ENCODE peak calls at places on chromosomes 12 and 14, in five cellular contexts. One of them, this sample, is unnamed.

GRCh38 chr12:80636832-80637231 is 70.6 kb upstream of the MYF6 start:
- DNase-seq in body of pancreas: no peak
- DNase-seq in dorsolateral prefrontal cortex: no peak
- DNase-seq in lower leg skin: no peak
- DNase-seq in hippocampal formation: no peak
- DNase-seq in this sample: no peak

GRCh38 chr12:107859367-107859766 is 84.9 kb downstream of the ASCL4 start:
- DNase-seq in body of pancreas: no peak
- DNase-seq in dorsolateral prefrontal cortex: no peak
- DNase-seq in lower leg skin: no peak
- DNase-seq in hippocampal formation: no peak
- DNase-seq in this sample: no peak

GRCh38 chr14:95361373-95362179 is 41.9 kb upstream of the CLMN start:
- DNase-seq in body of pancreas: peak
- DNase-seq in dorsolateral prefrontal cortex: no peak
- DNase-seq in lower leg skin: no peak
- DNase-seq in hippocampal formation: no peak
- DNase-seq in this sample: no peak

GRCh38 chr12:123115409-123116111 is 35.3 kb downstream of the PITPNM2 start:
- DNase-seq in body of pancreas: peak
- DNase-seq in dorsolateral prefrontal cortex: no peak
- DNase-seq in lower leg skin: peak
- DNase-seq in hippocampal formation: peak
- DNase-seq in this sample: no peak

GRCh38 chr14:104403421-104404220 is 175.9 kb upstream of the C14orf180 start:
- DNase-seq in body of pancreas: no peak
- DNase-seq in dorsolateral prefrontal cortex: no peak
- DNase-seq in lower leg skin: no peak
- DNase-seq in hippocampal formation: no peak
- DNase-seq in this sample: peak

GRCh38 chr14:100677925-100678765 is 48.5 kb upstream of the DLK1 start:
- DNase-seq in body of pancreas: peak
- DNase-seq in dorsolateral prefrontal cortex: peak
- DNase-seq in lower leg skin: no peak
- DNase-seq in hippocampal formation: no peak
- DNase-seq in this sample: no peak

GRCh38 chr12:113102811-113103210 is 32.8 kb downstream of the RASAL1 start:
- DNase-seq in body of pancreas: no peak
- DNase-seq in dorsolateral prefrontal cortex: no peak
- DNase-seq in lower leg skin: no peak
- DNase-seq in hippocampal formation: no peak
- DNase-seq in this sample: no peak

GRCh38 chr12:54273981-54274380 is 5.9 kb downstream of the CBX5 start:
- DNase-seq in body of pancreas: no peak
- DNase-seq in dorsolateral prefrontal cortex: no peak
- DNase-seq in lower leg skin: no peak
- DNase-seq in hippocampal formation: no peak
- DNase-seq in this sample: no peak

GRCh38 chr14:53306267-53306721 is 153.2 kb upstream of the DDHD1 start:
- DNase-seq in body of pancreas: peak
- DNase-seq in dorsolateral prefrontal cortex: peak
- DNase-seq in lower leg skin: no peak
- DNase-seq in hippocampal formation: peak
- DNase-seq in this sample: no peak

GRCh38 chr14:101888182-101888581 is 76.2 kb upstream of the DYNC1H1 start:
- DNase-seq in body of pancreas: no peak
- DNase-seq in dorsolateral prefrontal cortex: peak
- DNase-seq in lower leg skin: no peak
- DNase-seq in hippocampal formation: no peak
- DNase-seq in this sample: no peak

GRCh38 chr14:88791629-88792571 is 853 bp downstream of the EML5 start:
- DNase-seq in body of pancreas: peak
- DNase-seq in dorsolateral prefrontal cortex: peak
- DNase-seq in lower leg skin: no peak
- DNase-seq in hippocampal formation: no peak
- DNase-seq in this sample: no peak

GRCh38 chr14:68813318-68813838 is 20.5 kb upstream of the ZFP36L1 start:
- DNase-seq in body of pancreas: no peak
- DNase-seq in dorsolateral prefrontal cortex: no peak
- DNase-seq in lower leg skin: no peak
- DNase-seq in hippocampal formation: no peak
- DNase-seq in this sample: peak

GRCh38 chr14:70394674-70395073 is 22.2 kb downstream of the SYNJ2BP start:
- DNase-seq in body of pancreas: no peak
- DNase-seq in dorsolateral prefrontal cortex: no peak
- DNase-seq in lower leg skin: no peak
- DNase-seq in hippocampal formation: no peak
- DNase-seq in this sample: no peak

GRCh38 chr14:58488550-58488949 is 61.0 kb downstream of the KIAA0586 start:
- DNase-seq in body of pancreas: no peak
- DNase-seq in dorsolateral prefrontal cortex: no peak
- DNase-seq in lower leg skin: no peak
- DNase-seq in hippocampal formation: no peak
- DNase-seq in this sample: no peak

GRCh38 chr12:88993655-88994054 is 358.6 kb downstream of the DUSP6 start:
- DNase-seq in body of pancreas: no peak
- DNase-seq in dorsolateral prefrontal cortex: no peak
- DNase-seq in lower leg skin: no peak
- DNase-seq in hippocampal formation: peak
- DNase-seq in this sample: no peak

GRCh38 chr14:85529803-85530574 is at the start of gene FLRT2:
- DNase-seq in body of pancreas: peak
- DNase-seq in dorsolateral prefrontal cortex: peak
- DNase-seq in lower leg skin: peak
- DNase-seq in hippocampal formation: peak
- DNase-seq in this sample: peak

GRCh38 chr14:37196604-37197420 is 925 bp upstream of the MIPOL1 start:
- DNase-seq in body of pancreas: no peak
- DNase-seq in dorsolateral prefrontal cortex: no peak
- DNase-seq in lower leg skin: no peak
- DNase-seq in hippocampal formation: no peak
- DNase-seq in this sample: no peak

GRCh38 chr14:68308695-68309094 is 484.2 kb downstream of the ZFP36L1 start:
- DNase-seq in body of pancreas: no peak
- DNase-seq in dorsolateral prefrontal cortex: no peak
- DNase-seq in lower leg skin: no peak
- DNase-seq in hippocampal formation: no peak
- DNase-seq in this sample: no peak

GRCh38 chr14:21044106-21044618 is 2.0 kb downstream of the RNASE7 start:
- DNase-seq in body of pancreas: peak
- DNase-seq in dorsolateral prefrontal cortex: no peak
- DNase-seq in lower leg skin: no peak
- DNase-seq in hippocampal formation: no peak
- DNase-seq in this sample: no peak

GRCh38 chr14:78764240-78764639 is 594.1 kb downstream of the NRXN3 start:
- DNase-seq in body of pancreas: no peak
- DNase-seq in dorsolateral prefrontal cortex: no peak
- DNase-seq in lower leg skin: no peak
- DNase-seq in hippocampal formation: no peak
- DNase-seq in this sample: no peak

GRCh38 chr12:113422030-113422900 is at the start of gene SDSL:
- DNase-seq in body of pancreas: peak
- DNase-seq in dorsolateral prefrontal cortex: no peak
- DNase-seq in lower leg skin: peak
- DNase-seq in hippocampal formation: peak
- DNase-seq in this sample: no peak

GRCh38 chr12:48960834-48961233 is 3.5 kb upstream of the ARF3 start:
- DNase-seq in body of pancreas: no peak
- DNase-seq in dorsolateral prefrontal cortex: no peak
- DNase-seq in lower leg skin: no peak
- DNase-seq in hippocampal formation: no peak
- DNase-seq in this sample: no peak

GRCh38 chr14:24052656-24053547 is 1.1 kb downstream of the CARMIL3 start:
- DNase-seq in body of pancreas: no peak
- DNase-seq in dorsolateral prefrontal cortex: no peak
- DNase-seq in lower leg skin: no peak
- DNase-seq in hippocampal formation: no peak
- DNase-seq in this sample: no peak

GRCh38 chr12:10716704-10717315 is 6.3 kb downstream of the YBX3 start:
- DNase-seq in body of pancreas: peak
- DNase-seq in dorsolateral prefrontal cortex: no peak
- DNase-seq in lower leg skin: peak
- DNase-seq in hippocampal formation: no peak
- DNase-seq in this sample: peak

GRCh38 chr14:53055003-53055402 is 98.1 kb downstream of the DDHD1 start:
- DNase-seq in body of pancreas: no peak
- DNase-seq in dorsolateral prefrontal cortex: no peak
- DNase-seq in lower leg skin: no peak
- DNase-seq in hippocampal formation: peak
- DNase-seq in this sample: no peak

GRCh38 chr12:61879229-61879628 is 381.0 kb upstream of the USP15 start:
- DNase-seq in body of pancreas: no peak
- DNase-seq in dorsolateral prefrontal cortex: no peak
- DNase-seq in lower leg skin: no peak
- DNase-seq in hippocampal formation: no peak
- DNase-seq in this sample: no peak

GRCh38 chr14:74510211-74510931 is 16.8 kb downstream of the ISCA2 start:
- DNase-seq in body of pancreas: no peak
- DNase-seq in dorsolateral prefrontal cortex: no peak
- DNase-seq in lower leg skin: no peak
- DNase-seq in hippocampal formation: no peak
- DNase-seq in this sample: peak

GRCh38 chr14:96267336-96267735 is 11.3 kb downstream of the BDKRB1 start:
- DNase-seq in body of pancreas: peak
- DNase-seq in dorsolateral prefrontal cortex: no peak
- DNase-seq in lower leg skin: peak
- DNase-seq in hippocampal formation: no peak
- DNase-seq in this sample: peak

GRCh38 chr12:57106021-57106708 is 5.0 kb downstream of the STAT6 start:
- DNase-seq in body of pancreas: no peak
- DNase-seq in dorsolateral prefrontal cortex: no peak
- DNase-seq in lower leg skin: no peak
- DNase-seq in hippocampal formation: no peak
- DNase-seq in this sample: peak

GRCh38 chr14:104341532-104342434 is 203.4 kb downstream of the KIF26A start:
- DNase-seq in body of pancreas: peak
- DNase-seq in dorsolateral prefrontal cortex: no peak
- DNase-seq in lower leg skin: no peak
- DNase-seq in hippocampal formation: no peak
- DNase-seq in this sample: no peak

GRCh38 chr14:66380143-66380542 is 106.0 kb upstream of the CCDC196 start:
- DNase-seq in body of pancreas: peak
- DNase-seq in dorsolateral prefrontal cortex: no peak
- DNase-seq in lower leg skin: no peak
- DNase-seq in hippocampal formation: no peak
- DNase-seq in this sample: no peak

GRCh38 chr12:1922075-1922709 is 3.7 kb upstream of the CACNA2D4 start:
- DNase-seq in body of pancreas: peak
- DNase-seq in dorsolateral prefrontal cortex: no peak
- DNase-seq in lower leg skin: no peak
- DNase-seq in hippocampal formation: no peak
- DNase-seq in this sample: no peak

This sample was measured in suprapubic skin.